ENCODE peak calls at places on chromosomes 7 and 10, in eight cellular contexts. O is occipital lobe, B is nucleus accumbens, S is NCI-H510A, W is heart left ventricle, Y is RWPE1, C is AG04449, V is GM10248. R is an unnamed sample.

GRCh38 chr7:99693427-99694200 is 13.8 kb upstream of the CYP3A5 start:
- DNase-seq in O (no peak), B (no peak), S (peak; percentile 17), W (no peak), Y (no peak), C (no peak), V (no peak), R (no peak)

GRCh38 chr10:88041243-88042161 is 178.1 kb downstream of the PTEN start:
- DNase-seq in O (no peak), B (no peak), S (no peak), W (no peak), Y (no peak), C (no peak), V (no peak), R (no peak)

GRCh38 chr7:90225181-90225580 is 13.6 kb downstream of the STEAP2 start:
- DNase-seq in O (no peak), B (no peak), S (no peak), W (no peak), Y (no peak), C (no peak), V (no peak), R (no peak)

GRCh38 chr7:50092579-50093411 is at the start of gene ZPBP:
- DNase-seq in O (no peak), B (peak; percentile 15), S (peak; percentile 13), W (peak; percentile 10), Y (peak; percentile 20), C (peak; percentile 0), V (peak; percentile 54), R (peak; percentile 51)

GRCh38 chr10:14048930-14049613 is 281.7 kb downstream of the FRMD4A start:
- DNase-seq in O (no peak), B (no peak), S (no peak), W (no peak), Y (no peak), C (no peak), V (no peak), R (no peak)

GRCh38 chr7:80428161-80429054 is 83.5 kb downstream of the GNAT3 start:
- DNase-seq in O (no peak), B (peak; percentile 11), S (no peak), W (peak; percentile 34), Y (peak; percentile 43), C (no peak), V (peak; percentile 17), R (peak; percentile 35)

GRCh38 chr7:70887186-70887585 is 244.8 kb upstream of the GALNT17 start:
- DNase-seq in O (no peak), B (no peak), S (no peak), W (no peak), Y (no peak), C (no peak), V (no peak), R (no peak)

GRCh38 chr10:26781797-26782196 is 79.0 kb downstream of the ABI1 start:
- DNase-seq in O (no peak), B (no peak), S (no peak), W (no peak), Y (peak; percentile 8), C (no peak), V (no peak), R (no peak)

GRCh38 chr7:99440195-99440594 is 1.5 kb downstream of the CPSF4 start:
- DNase-seq in O (no peak), B (no peak), S (no peak), W (no peak), Y (no peak), C (no peak), V (no peak), R (no peak)

GRCh38 chr10:24748214-24748613 is 24.5 kb upstream of the ARHGAP21 start:
- DNase-seq in O (no peak), B (no peak), S (no peak), W (no peak), Y (no peak), C (no peak), V (no peak), R (no peak)

GRCh38 chr10:77325233-77325537 is 312.4 kb downstream of the KCNMA1 start:
- DNase-seq in O (no peak), B (no peak), S (peak; percentile 54), W (no peak), Y (no peak), C (no peak), V (no peak), R (no peak)

GRCh38 chr10:27035163-27035562 is 65.1 kb downstream of the ANKRD26 start:
- DNase-seq in O (no peak), B (no peak), S (no peak), W (no peak), Y (no peak), C (no peak), V (no peak), R (no peak)